ENCODE peak calls at places on chromosomes 6 and 20, in six cellular contexts. Z is mesothelial cell of epicardium; E is fibroblast of lung; Y is cardiac muscle cell; U is progenitor cell of endocrine pancreas; K is stimulated activated CD4-positive, alpha-beta T cell treated with anti-CD3 and anti-CD28 coated beads, Interleukin-15, amount 100 ng/mL, for 24 hours. B is an unnamed sample.

GRCh38 chr6:112007805-112008204 is 46.1 kb upstream of the CCN6 start:
- DNase-seq in Y (no peak), E (no peak), U (no peak), Z (no peak), K (no peak), B (no peak)

GRCh38 chr6:52981215-52981910 is 13.7 kb downstream of the GSTA4 start:
- DNase-seq in Y (no peak), U (no peak), E (no peak), Z (no peak), K (no peak), B (no peak)

GRCh38 chr20:8131598-8132014 is 460 bp upstream of the PLCB1 start:
- DNase-seq in U (no peak), E (peak; percentile 45), Y (peak; percentile 66), Z (no peak), K (no peak), B (no peak)

GRCh38 chr6:167763056-167763944 is 63.4 kb upstream of the AFDN start:
- DNase-seq in Y (no peak), Z (no peak), E (no peak), K (no peak), U (no peak), B (no peak)

GRCh38 chr6:24477070-24477469 is 12.3 kb downstream of the GPLD1 start:
- DNase-seq in Y (no peak), K (no peak), E (no peak), Z (no peak), U (no peak), B (no peak)

GRCh38 chr6:119129968-119130484 is 51.6 kb upstream of the FAM184A start:
- DNase-seq in Z (no peak), U (no peak), Y (no peak), K (no peak), E (peak; percentile 76), B (no peak)

GRCh38 chr20:699342-699741 is 23.7 kb upstream of the SCRT2 start:
- DNase-seq in Z (no peak), K (no peak), E (no peak), U (no peak), Y (no peak), B (no peak)

GRCh38 chr20:7371518-7372158 is 568.6 kb downstream of the HAO1 start:
- DNase-seq in E (peak; percentile 21), U (no peak), Y (no peak), K (no peak), Z (no peak), B (no peak)

GRCh38 chr20:16759161-16759523 is 11.0 kb downstream of the OTOR start:
- DNase-seq in K (no peak), U (no peak), Y (no peak), E (no peak), Z (no peak), B (no peak)

GRCh38 chr6:127403636-127404035 is 55.6 kb downstream of the KIAA0408 start:
- DNase-seq in E (no peak), Z (no peak), U (no peak), K (no peak), Y (no peak), B (no peak)

GRCh38 chr6:164200071-164200470 is 785.6 kb downstream of the QKI start:
- DNase-seq in Y (no peak), U (no peak), K (no peak), E (no peak), Z (no peak), B (no peak)

GRCh38 chr6:69719602-69720193 is 77.1 kb downstream of the LMBRD1 start:
- DNase-seq in Z (no peak), K (no peak), E (peak; percentile 59), Y (peak; percentile 39), U (no peak), B (no peak)

GRCh38 chr6:134534708-134535149 is 216.8 kb upstream of the SGK1 start:
- DNase-seq in U (no peak), Y (no peak), Z (no peak), K (no peak), E (no peak), B (no peak)

B was measured in iPS DF 19.7.